ENCODE peak calls at places on chromosome 6, in ten cellular contexts. One of them, this sample, is unnamed.

GRCh38 chr6:148878683-148879082 is 131.9 kb downstream of the UST start:
- DNase-seq in A673: no peak
- DNase-seq in right atrium auricular region: no peak
- DNase-seq in SJSA1: no peak
- DNase-seq in mucosa of descending colon: no peak
- DNase-seq in uterus: no peak
- DNase-seq in HAP-1: no peak
- DNase-seq in ascending aorta: no peak
- DNase-seq in left ventricle myocardium inferior: no peak
- DNase-seq in CD8-positive, alpha-beta memory T cell: no peak
- DNase-seq in this sample: no peak

GRCh38 chr6:6885521-6886088 is 222.2 kb upstream of the RREB1 start:
- DNase-seq in A673: no peak
- DNase-seq in right atrium auricular region: peak; percentile 73
- DNase-seq in SJSA1: no peak
- DNase-seq in mucosa of descending colon: peak; percentile 41
- DNase-seq in uterus: no peak
- DNase-seq in HAP-1: no peak
- DNase-seq in ascending aorta: peak; percentile 73
- DNase-seq in left ventricle myocardium inferior: peak; percentile 47
- DNase-seq in CD8-positive, alpha-beta memory T cell: no peak
- DNase-seq in this sample: no peak

GRCh38 chr6:133577851-133578250 is 311.1 kb upstream of the TCF21 start:
- DNase-seq in A673: no peak
- DNase-seq in right atrium auricular region: no peak
- DNase-seq in SJSA1: no peak
- DNase-seq in mucosa of descending colon: no peak
- DNase-seq in uterus: no peak
- DNase-seq in HAP-1: no peak
- DNase-seq in ascending aorta: no peak
- DNase-seq in left ventricle myocardium inferior: no peak
- DNase-seq in CD8-positive, alpha-beta memory T cell: no peak
- DNase-seq in this sample: no peak

GRCh38 chr6:100465701-100466409 is 1.1 kb upstream of the SIM1 start:
- DNase-seq in A673: no peak
- DNase-seq in right atrium auricular region: no peak
- DNase-seq in SJSA1: no peak
- DNase-seq in mucosa of descending colon: no peak
- DNase-seq in uterus: no peak
- DNase-seq in HAP-1: no peak
- DNase-seq in ascending aorta: no peak
- DNase-seq in left ventricle myocardium inferior: no peak
- DNase-seq in CD8-positive, alpha-beta memory T cell: no peak
- DNase-seq in this sample: no peak

GRCh38 chr6:46758960-46759753 is 12.4 kb downstream of the ANKRD66 start:
- DNase-seq in A673: no peak
- DNase-seq in right atrium auricular region: no peak
- DNase-seq in SJSA1: no peak
- DNase-seq in mucosa of descending colon: no peak
- DNase-seq in uterus: no peak
- DNase-seq in HAP-1: no peak
- DNase-seq in ascending aorta: no peak
- DNase-seq in left ventricle myocardium inferior: no peak
- DNase-seq in CD8-positive, alpha-beta memory T cell: no peak
- DNase-seq in this sample: no peak

GRCh38 chr6:108771421-108771820 is 76.8 kb upstream of the ARMC2 start:
- DNase-seq in A673: no peak
- DNase-seq in right atrium auricular region: no peak
- DNase-seq in SJSA1: peak; percentile 16
- DNase-seq in mucosa of descending colon: no peak
- DNase-seq in uterus: no peak
- DNase-seq in HAP-1: no peak
- DNase-seq in ascending aorta: peak; percentile 50
- DNase-seq in left ventricle myocardium inferior: no peak
- DNase-seq in CD8-positive, alpha-beta memory T cell: no peak
- DNase-seq in this sample: no peak

GRCh38 chr6:127022297-127022696 is 96.2 kb upstream of the RSPO3 start:
- DNase-seq in A673: peak; percentile 3
- DNase-seq in right atrium auricular region: no peak
- DNase-seq in SJSA1: no peak
- DNase-seq in mucosa of descending colon: peak; percentile 58
- DNase-seq in uterus: peak; percentile 38
- DNase-seq in HAP-1: no peak
- DNase-seq in ascending aorta: no peak
- DNase-seq in left ventricle myocardium inferior: no peak
- DNase-seq in CD8-positive, alpha-beta memory T cell: no peak
- DNase-seq in this sample: no peak

GRCh38 chr6:31568537-31568961 is 3.5 kb upstream of the LTA start:
- DNase-seq in A673: no peak
- DNase-seq in right atrium auricular region: no peak
- DNase-seq in SJSA1: no peak
- DNase-seq in mucosa of descending colon: no peak
- DNase-seq in uterus: no peak
- DNase-seq in HAP-1: no peak
- DNase-seq in ascending aorta: no peak
- DNase-seq in left ventricle myocardium inferior: no peak
- DNase-seq in CD8-positive, alpha-beta memory T cell: peak; percentile 68
- DNase-seq in this sample: peak; percentile 67

GRCh38 chr6:155014715-155015300 is 19.7 kb downstream of the TIAM2 start:
- DNase-seq in A673: no peak
- DNase-seq in right atrium auricular region: no peak
- DNase-seq in SJSA1: peak; percentile 64
- DNase-seq in mucosa of descending colon: no peak
- DNase-seq in uterus: no peak
- DNase-seq in HAP-1: peak; percentile 24
- DNase-seq in ascending aorta: peak; percentile 40
- DNase-seq in left ventricle myocardium inferior: no peak
- DNase-seq in CD8-positive, alpha-beta memory T cell: no peak
- DNase-seq in this sample: no peak

GRCh38 chr6:125904871-125905270 is 51.7 kb upstream of the HINT3 start:
- DNase-seq in A673: no peak
- DNase-seq in right atrium auricular region: no peak
- DNase-seq in SJSA1: no peak
- DNase-seq in mucosa of descending colon: no peak
- DNase-seq in uterus: no peak
- DNase-seq in HAP-1: no peak
- DNase-seq in ascending aorta: no peak
- DNase-seq in left ventricle myocardium inferior: no peak
- DNase-seq in CD8-positive, alpha-beta memory T cell: peak; percentile 30
- DNase-seq in this sample: no peak

GRCh38 chr6:15521516-15521915 is 141.3 kb downstream of the DTNBP1 start:
- DNase-seq in A673: no peak
- DNase-seq in right atrium auricular region: no peak
- DNase-seq in SJSA1: no peak
- DNase-seq in mucosa of descending colon: no peak
- DNase-seq in uterus: no peak
- DNase-seq in HAP-1: no peak
- DNase-seq in ascending aorta: no peak
- DNase-seq in left ventricle myocardium inferior: no peak
- DNase-seq in CD8-positive, alpha-beta memory T cell: no peak
- DNase-seq in this sample: no peak

GRCh38 chr6:112581015-112581414 is 233.9 kb downstream of the RFPL4B start:
- DNase-seq in A673: no peak
- DNase-seq in right atrium auricular region: no peak
- DNase-seq in SJSA1: no peak
- DNase-seq in mucosa of descending colon: no peak
- DNase-seq in uterus: no peak
- DNase-seq in HAP-1: no peak
- DNase-seq in ascending aorta: no peak
- DNase-seq in left ventricle myocardium inferior: no peak
- DNase-seq in CD8-positive, alpha-beta memory T cell: no peak
- DNase-seq in this sample: no peak

GRCh38 chr6:28772480-28773381 is 151.1 kb downstream of the TRIM27 start:
- DNase-seq in A673: no peak
- DNase-seq in right atrium auricular region: no peak
- DNase-seq in SJSA1: peak; percentile 16
- DNase-seq in mucosa of descending colon: no peak
- DNase-seq in uterus: no peak
- DNase-seq in HAP-1: no peak
- DNase-seq in ascending aorta: no peak
- DNase-seq in left ventricle myocardium inferior: no peak
- DNase-seq in CD8-positive, alpha-beta memory T cell: no peak
- DNase-seq in this sample: no peak

GRCh38 chr6:53309059-53309896 is 39.5 kb downstream of the ELOVL5 start:
- DNase-seq in A673: no peak
- DNase-seq in right atrium auricular region: no peak
- DNase-seq in SJSA1: no peak
- DNase-seq in mucosa of descending colon: no peak
- DNase-seq in uterus: no peak
- DNase-seq in HAP-1: no peak
- DNase-seq in ascending aorta: no peak
- DNase-seq in left ventricle myocardium inferior: no peak
- DNase-seq in CD8-positive, alpha-beta memory T cell: no peak
- DNase-seq in this sample: no peak

GRCh38 chr6:139763468-139764214 is 389.2 kb upstream of the CITED2 start:
- DNase-seq in A673: peak; percentile 17
- DNase-seq in right atrium auricular region: no peak
- DNase-seq in SJSA1: no peak
- DNase-seq in mucosa of descending colon: no peak
- DNase-seq in uterus: no peak
- DNase-seq in HAP-1: no peak
- DNase-seq in ascending aorta: no peak
- DNase-seq in left ventricle myocardium inferior: no peak
- DNase-seq in CD8-positive, alpha-beta memory T cell: no peak
- DNase-seq in this sample: no peak

GRCh38 chr6:10395171-10395945 is 19.5 kb downstream of the TFAP2A start:
- DNase-seq in A673: no peak
- DNase-seq in right atrium auricular region: no peak
- DNase-seq in SJSA1: no peak
- DNase-seq in mucosa of descending colon: no peak
- DNase-seq in uterus: no peak
- DNase-seq in HAP-1: peak; percentile 49
- DNase-seq in ascending aorta: no peak
- DNase-seq in left ventricle myocardium inferior: no peak
- DNase-seq in CD8-positive, alpha-beta memory T cell: no peak
- DNase-seq in this sample: no peak

GRCh38 chr6:25477006-25477590 is 174.9 kb upstream of the SCGN start:
- DNase-seq in A673: no peak
- DNase-seq in right atrium auricular region: no peak
- DNase-seq in SJSA1: peak; percentile 82
- DNase-seq in mucosa of descending colon: no peak
- DNase-seq in uterus: no peak
- DNase-seq in HAP-1: no peak
- DNase-seq in ascending aorta: no peak
- DNase-seq in left ventricle myocardium inferior: no peak
- DNase-seq in CD8-positive, alpha-beta memory T cell: no peak
- DNase-seq in this sample: no peak

GRCh38 chr6:45504947-45505346 is 127.2 kb upstream of the SUPT3H start:
- DNase-seq in A673: peak; percentile 38
- DNase-seq in right atrium auricular region: no peak
- DNase-seq in SJSA1: peak; percentile 76
- DNase-seq in mucosa of descending colon: no peak
- DNase-seq in uterus: no peak
- DNase-seq in HAP-1: no peak
- DNase-seq in ascending aorta: no peak
- DNase-seq in left ventricle myocardium inferior: no peak
- DNase-seq in CD8-positive, alpha-beta memory T cell: no peak
- DNase-seq in this sample: no peak

GRCh38 chr6:148134566-148134965 is 208.1 kb upstream of the SASH1 start:
- DNase-seq in A673: no peak
- DNase-seq in right atrium auricular region: no peak
- DNase-seq in SJSA1: no peak
- DNase-seq in mucosa of descending colon: no peak
- DNase-seq in uterus: no peak
- DNase-seq in HAP-1: no peak
- DNase-seq in ascending aorta: no peak
- DNase-seq in left ventricle myocardium inferior: no peak
- DNase-seq in CD8-positive, alpha-beta memory T cell: no peak
- DNase-seq in this sample: no peak

GRCh38 chr6:136873733-136874132 is 48.4 kb upstream of the SLC35D3 start:
- DNase-seq in A673: no peak
- DNase-seq in right atrium auricular region: no peak
- DNase-seq in SJSA1: no peak
- DNase-seq in mucosa of descending colon: no peak
- DNase-seq in uterus: no peak
- DNase-seq in HAP-1: no peak
- DNase-seq in ascending aorta: no peak
- DNase-seq in left ventricle myocardium inferior: no peak
- DNase-seq in CD8-positive, alpha-beta memory T cell: no peak
- DNase-seq in this sample: no peak
- H3K9me3 ChIP-seq in A673: peaks cover 15% of the 10 kb centered on the region
- H3K9me3 ChIP-seq in right atrium auricular region: peaks cover 5% of the 10 kb centered on the region
- H3K9me3 ChIP-seq in SJSA1: peaks cover 7% of the 10 kb centered on the region
- H3K9me3 ChIP-seq in mucosa of descending colon: peaks cover 23% of the 10 kb centered on the region
- H3K9me3 ChIP-seq in uterus: peaks cover 6% of the 10 kb centered on the region
- H3K9me3 ChIP-seq in HAP-1: peaks cover 3% of the 10 kb centered on the region
- H3K9me3 ChIP-seq in ascending aorta: peaks cover 27% of the 10 kb centered on the region
- H3K9me3 ChIP-seq in left ventricle myocardium inferior: peaks cover 41% of the 10 kb centered on the region
- H3K9me3 ChIP-seq in CD8-positive, alpha-beta memory T cell: peaks cover 18% of the 10 kb centered on the region
- H3K9me3 ChIP-seq in this sample: peaks cover 2% of the 10 kb centered on the region

GRCh38 chr6:38697846-38698245 is 5.1 kb downstream of the GLO1 start:
- DNase-seq in A673: no peak
- DNase-seq in right atrium auricular region: no peak
- DNase-seq in SJSA1: no peak
- DNase-seq in mucosa of descending colon: no peak
- DNase-seq in uterus: no peak
- DNase-seq in HAP-1: no peak
- DNase-seq in ascending aorta: no peak
- DNase-seq in left ventricle myocardium inferior: no peak
- DNase-seq in CD8-positive, alpha-beta memory T cell: no peak
- DNase-seq in this sample: no peak
- H3K9me3 ChIP-seq in A673: peaks cover 18% of the 10 kb centered on the region
- H3K9me3 ChIP-seq in right atrium auricular region: no peaks in the 10 kb centered on the region
- H3K9me3 ChIP-seq in SJSA1: peaks cover 6% of the 10 kb centered on the region
- H3K9me3 ChIP-seq in mucosa of descending colon: peaks cover 9% of the 10 kb centered on the region
- H3K9me3 ChIP-seq in uterus: no peaks in the 10 kb centered on the region
- H3K9me3 ChIP-seq in HAP-1: peaks cover 12% of the 10 kb centered on the region
- H3K9me3 ChIP-seq in ascending aorta: no peaks in the 10 kb centered on the region
- H3K9me3 ChIP-seq in left ventricle myocardium inferior: peaks cover 21% of the 10 kb centered on the region
- H3K9me3 ChIP-seq in CD8-positive, alpha-beta memory T cell: peaks cover 5% of the 10 kb centered on the region
- H3K9me3 ChIP-seq in this sample: no peaks in the 10 kb centered on the region

DNA sequence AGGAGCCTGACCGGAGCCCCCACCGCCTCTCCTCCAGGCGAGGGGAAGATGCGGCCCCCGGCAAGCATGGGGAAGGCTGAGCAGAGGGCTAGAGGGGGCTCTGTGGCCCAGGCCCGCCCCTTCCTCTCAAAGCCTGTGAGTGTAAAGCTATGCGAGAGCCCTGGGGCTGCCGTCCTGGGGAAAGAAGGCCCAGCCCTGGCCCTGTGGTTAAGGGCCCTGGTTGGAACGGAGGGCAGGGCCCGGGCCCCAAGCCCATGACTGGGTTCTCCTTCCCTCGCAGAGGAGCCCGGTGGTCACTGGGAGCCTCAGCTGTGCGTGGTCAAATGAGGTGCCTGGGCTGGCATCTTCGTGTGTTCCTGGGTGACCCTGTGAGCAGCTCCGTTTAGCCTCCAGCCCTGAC is 55.9 kb downstream of the SMOC2 start:
- DNase-seq in A673: no peak
- DNase-seq in right atrium auricular region: no peak
- DNase-seq in SJSA1: no peak
- DNase-seq in mucosa of descending colon: no peak
- DNase-seq in uterus: no peak
- DNase-seq in HAP-1: no peak
- DNase-seq in ascending aorta: no peak
- DNase-seq in left ventricle myocardium inferior: no peak
- DNase-seq in CD8-positive, alpha-beta memory T cell: no peak
- DNase-seq in this sample: no peak
- H3K9me3 ChIP-seq in A673: no peaks in the 10 kb centered on the region
- H3K9me3 ChIP-seq in right atrium auricular region: no peaks in the 10 kb centered on the region
- H3K9me3 ChIP-seq in SJSA1: peaks cover 5% of the 10 kb centered on the region
- H3K9me3 ChIP-seq in mucosa of descending colon: no peaks in the 10 kb centered on the region
- H3K9me3 ChIP-seq in uterus: no peaks in the 10 kb centered on the region
- H3K9me3 ChIP-seq in HAP-1: no peaks in the 10 kb centered on the region
- H3K9me3 ChIP-seq in ascending aorta: no peaks in the 10 kb centered on the region
- H3K9me3 ChIP-seq in left ventricle myocardium inferior: no peaks in the 10 kb centered on the region
- H3K9me3 ChIP-seq in CD8-positive, alpha-beta memory T cell: no peaks in the 10 kb centered on the region
- H3K9me3 ChIP-seq in this sample: no peaks in the 10 kb centered on the region

GRCh38 chr6:168272379-168273011 is 47.1 kb downstream of the DACT2 start:
- DNase-seq in A673: no peak
- DNase-seq in right atrium auricular region: no peak
- DNase-seq in SJSA1: peak; percentile 12
- DNase-seq in mucosa of descending colon: peak; percentile 42
- DNase-seq in uterus: no peak
- DNase-seq in HAP-1: no peak
- DNase-seq in ascending aorta: peak; percentile 5
- DNase-seq in left ventricle myocardium inferior: no peak
- DNase-seq in CD8-positive, alpha-beta memory T cell: no peak
- DNase-seq in this sample: no peak
- H3K9me3 ChIP-seq in A673: no peaks in the 10 kb centered on the region
- H3K9me3 ChIP-seq in right atrium auricular region: no peaks in the 10 kb centered on the region
- H3K9me3 ChIP-seq in SJSA1: no peaks in the 10 kb centered on the region
- H3K9me3 ChIP-seq in mucosa of descending colon: no peaks in the 10 kb centered on the region
- H3K9me3 ChIP-seq in uterus: no peaks in the 10 kb centered on the region
- H3K9me3 ChIP-seq in HAP-1: no peaks in the 10 kb centered on the region
- H3K9me3 ChIP-seq in ascending aorta: no peaks in the 10 kb centered on the region
- H3K9me3 ChIP-seq in left ventricle myocardium inferior: no peaks in the 10 kb centered on the region
- H3K9me3 ChIP-seq in CD8-positive, alpha-beta memory T cell: no peaks in the 10 kb centered on the region
- H3K9me3 ChIP-seq in this sample: no peaks in the 10 kb centered on the region